ENCODE peak calls at places on chromosome 13, in four cellular contexts. T is retinal pigment epithelial cell, E is heart left ventricle, C is kidney epithelial cell. R is an unnamed sample.

GRCh38 chr13:46926856-46927625 is 30.2 kb upstream of the HTR2A start:
- DNase-seq in C (no peak), T (no peak), E (no peak), R (no peak)

GRCh38 chr13:32849369-32849768 is 166.9 kb upstream of the KL start:
- DNase-seq in C (no peak), T (no peak), E (no peak), R (no peak)

GRCh38 chr13:33610471-33611015 is 207.4 kb upstream of the RFC3 start:
- DNase-seq in C (no peak), T (peak), E (peak), R (no peak)

GRCh38 chr13:107680115-107680514 is 535.2 kb downstream of the LIG4 start:
- DNase-seq in E (no peak), T (no peak), C (no peak), R (no peak)

GRCh38 chr13:77969299-77969698 is 50.7 kb upstream of the EDNRB start:
- DNase-seq in C (no peak), E (no peak), T (no peak), R (no peak)

GRCh38 chr13:19860884-19861655 is 2.4 kb downstream of the ZMYM5 start:
- DNase-seq in T (peak), E (no peak), C (peak), R (no peak)

GRCh38 chr13:41032646-41033396 is 13.7 kb upstream of the ELF1 start:
- DNase-seq in T (no peak), E (no peak), C (no peak), R (no peak)

GRCh38 chr13:76991432-76991795 is 467 bp upstream of the CLN5 start:
- DNase-seq in T (no peak), E (no peak), C (no peak), R (no peak)

GRCh38 chr13:98999635-98999952 is 21.7 kb upstream of the DOCK9 start:
- DNase-seq in T (no peak), E (no peak), C (no peak), R (no peak)

GRCh38 chr13:45105895-45106294 is 14.4 kb upstream of the GTF2F2 start:
- DNase-seq in T (no peak), E (no peak), C (no peak), R (no peak)

GRCh38 chr13:60090579-60090978 is 73.1 kb downstream of the DIAPH3 start:
- DNase-seq in E (no peak), C (no peak), T (no peak), R (no peak)

GRCh38 chr13:78499802-78500201 is 103.5 kb downstream of the POU4F1 start:
- DNase-seq in E (no peak), T (no peak), C (no peak), R (no peak)

GRCh38 chr13:47299316-47299715 is 402.5 kb upstream of the HTR2A start:
- DNase-seq in C (no peak), E (no peak), T (no peak), R (no peak)

GRCh38 chr13:37648604-37649003 is 50.0 kb upstream of the POSTN start:
- DNase-seq in E (no peak), T (no peak), C (no peak), R (no peak)

GRCh38 chr13:40875048-40875447 is 85.6 kb downstream of the SLC25A15 start:
- DNase-seq in T (no peak), E (no peak), C (no peak), R (no peak)

GRCh38 chr13:27120811-27121210 is 50.8 kb downstream of the USP12 start:
- DNase-seq in T (no peak), E (no peak), C (no peak), R (no peak)

GRCh38 chr13:100533588-100534041 is 55.0 kb downstream of the GGACT start:
- DNase-seq in E (no peak), T (no peak), C (no peak), R (peak)

GRCh38 chr13:106145997-106146864 is 389.2 kb downstream of the EFNB2 start:
- DNase-seq in E (no peak), T (no peak), C (no peak), R (no peak)

GRCh38 chr13:34901577-34901976 is 40.5 kb upstream of the NBEA start:
- DNase-seq in C (no peak), T (no peak), E (no peak), R (no peak)

GRCh38 chr13:71721117-71721516 is 145.9 kb downstream of the DACH1 start:
- DNase-seq in T (no peak), E (no peak), C (no peak), R (no peak)

GRCh38 chr13:32978278-32978677 is 37.9 kb upstream of the KL start:
- DNase-seq in E (no peak), C (no peak), T (no peak), R (no peak)

GRCh38 chr13:20400774-20401173 is 124.9 kb downstream of the CRYL1 start:
- DNase-seq in E (no peak), T (peak), C (no peak), R (no peak)

GRCh38 chr13:98393873-98394272 is 183.0 kb downstream of the STK24 start:
- DNase-seq in C (no peak), T (no peak), E (no peak), R (no peak)

GRCh38 chr13:70183041-70183440 is 74.8 kb upstream of the KLHL1 start:
- DNase-seq in C (peak), E (no peak), T (peak), R (no peak)

GRCh38 chr13:21767032-21767431 is 96.2 kb downstream of the FGF9 start:
- DNase-seq in T (no peak), C (no peak), E (no peak), R (no peak)

GRCh38 chr13:78102121-78102677 is 183.6 kb upstream of the EDNRB start:
- DNase-seq in E (no peak), T (peak), C (no peak), R (no peak)

GRCh38 chr13:111410232-111411021 is 90.0 kb downstream of the TEX29 start:
- DNase-seq in C (no peak), T (no peak), E (no peak), R (no peak)

GRCh38 chr13:26342898-26343297 is 89.0 kb downstream of the CDK8 start:
- DNase-seq in C (no peak), E (no peak), T (no peak), R (no peak)

GRCh38 chr13:80084086-80084676 is 256.7 kb downstream of the SPRY2 start:
- DNase-seq in C (peak), E (no peak), T (peak), R (no peak)

GRCh38 chr13:105774739-105775460 is 760.6 kb downstream of the EFNB2 start:
- DNase-seq in E (no peak), C (peak), T (peak), R (no peak)

GRCh38 chr13:41188584-41188983 is 5.8 kb downstream of the KBTBD7 start:
- DNase-seq in E (no peak), T (no peak), C (no peak), R (no peak)

GRCh38 chr13:21826214-21827015 is 155.5 kb downstream of the FGF9 start:
- DNase-seq in E (no peak), C (no peak), T (no peak), R (no peak)

DNA sequence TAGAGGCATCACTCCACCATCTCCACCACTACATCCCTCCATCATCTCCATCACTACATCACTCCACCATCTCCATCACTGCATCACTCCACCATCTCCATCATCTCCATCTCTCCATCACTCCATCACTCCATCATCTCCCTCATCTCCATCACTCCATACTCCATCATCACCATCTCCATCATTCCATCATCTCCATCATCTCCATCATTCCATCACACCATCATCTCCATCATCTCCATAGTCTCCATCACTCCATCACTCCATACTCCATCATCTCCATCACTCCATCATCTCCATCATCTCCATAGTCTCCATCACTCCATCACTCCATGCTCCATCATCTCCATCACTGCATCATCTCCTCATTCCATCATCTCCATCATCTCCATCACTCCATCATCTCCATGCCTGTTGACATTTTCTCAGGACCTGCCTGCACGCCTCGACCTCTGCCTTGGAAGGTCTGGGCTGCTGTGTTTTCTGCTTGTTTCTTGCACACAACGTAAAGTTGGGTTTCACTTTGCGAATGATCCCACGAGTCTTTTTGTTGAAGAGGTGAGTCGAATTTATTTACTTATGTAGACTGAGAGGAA is 21.2 kb upstream of the RASA3 start:
- DNase-seq in T (no peak), C (no peak), E (no peak), R (no peak)
- TF ChIP-seq CTCF in T (no peak), C (no peak), E (no peak), R (no peak)

DNA sequence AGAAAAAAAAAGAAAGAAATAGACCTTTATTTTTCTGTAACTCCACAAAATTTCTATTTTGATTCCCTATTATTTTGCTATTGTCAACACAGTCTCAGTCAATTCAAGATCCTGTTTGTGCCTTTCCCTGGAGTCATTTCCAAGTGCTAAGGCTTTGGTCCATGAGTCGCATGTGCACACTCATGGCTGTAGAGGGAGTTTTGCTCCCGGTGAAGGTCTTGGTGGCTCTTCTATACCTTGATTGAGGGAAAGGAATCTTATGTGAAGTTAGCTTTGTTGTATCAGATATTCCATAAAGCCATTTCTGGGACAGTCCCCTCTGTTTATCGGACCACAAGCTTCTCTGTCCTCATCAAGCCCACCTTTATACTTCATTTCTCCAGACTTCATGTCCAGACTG is 58.7 kb upstream of the ALOX5AP start:
- DNase-seq in T (no peak), C (no peak), E (no peak), R (no peak)
- TF ChIP-seq CTCF in T (peak), C (peak), E (no peak), R (peak)

GRCh38 chr13:65504213-65504612 is 1725.9 kb downstream of the PCDH9 start:
- DNase-seq in C (no peak), E (no peak), T (no peak), R (no peak)
- TF ChIP-seq CTCF in C (no peak), E (no peak), T (no peak), R (no peak)

DNA sequence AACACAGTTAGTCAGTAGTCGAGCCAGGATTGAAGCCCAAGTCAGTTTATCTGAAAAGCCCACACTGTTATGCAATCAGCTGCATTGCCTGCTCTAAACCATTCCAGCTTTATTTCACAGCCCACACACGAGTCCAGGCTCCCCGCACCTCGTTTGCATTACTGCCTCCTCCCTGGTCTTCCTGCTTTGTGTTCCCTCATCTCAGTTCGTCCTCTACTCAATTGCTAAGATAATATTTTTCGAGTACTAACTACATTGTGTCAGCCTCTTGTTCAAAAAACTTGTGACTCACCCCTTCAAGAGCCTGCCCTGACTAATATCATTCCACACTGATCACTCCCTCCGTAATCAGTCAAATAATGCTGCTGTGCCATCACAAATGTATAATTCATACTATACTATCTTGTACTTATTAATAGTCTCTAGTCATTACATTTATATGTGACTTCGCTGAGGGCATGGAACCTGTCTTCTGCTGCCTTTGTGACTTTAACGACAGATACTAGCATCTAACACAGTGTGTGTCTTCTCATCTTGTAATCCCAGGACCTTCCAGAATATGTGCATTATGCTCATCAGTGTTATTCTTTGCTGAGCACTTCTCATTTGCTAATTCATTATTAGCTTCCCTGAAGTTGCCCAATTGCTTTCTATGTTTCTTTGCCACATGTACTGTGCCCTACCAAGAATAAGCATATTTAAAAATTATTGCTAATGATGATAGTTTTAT is 26.2 kb upstream of the WDFY2 start:
- DNase-seq in T (no peak), E (no peak), C (peak), R (no peak)
- TF ChIP-seq CTCF in T (no peak), E (no peak), C (no peak), R (no peak)

GRCh38 chr13:112917731-112918130 is 51.3 kb upstream of the MCF2L start:
- DNase-seq in T (no peak), E (no peak), C (no peak), R (no peak)
- TF ChIP-seq CTCF in T (no peak), E (no peak), C (no peak), R (no peak)

GRCh38 chr13:75432045-75432444 is 49.9 kb downstream of the TBC1D4 start:
- DNase-seq in C (no peak), T (no peak), E (no peak), R (no peak)
- TF ChIP-seq CTCF in C (no peak), T (peak), E (no peak), R (no peak)

GRCh38 chr13:73422973-73423372 is 364.2 kb downstream of the KLF5 start:
- DNase-seq in E (no peak), C (no peak), T (no peak), R (no peak)

GRCh38 chr13:73412933-73413332 is 354.1 kb downstream of the KLF5 start:
- DNase-seq in C (no peak), E (no peak), T (no peak), R (no peak)

GRCh38 chr13:73416093-73416492 is 357.3 kb downstream of the KLF5 start:
- DNase-seq in T (no peak), C (no peak), E (no peak), R (no peak)

GRCh38 chr13:73421310-73421912 is 362.6 kb downstream of the KLF5 start:
- DNase-seq in E (no peak), C (peak), T (no peak), R (no peak)

DNA sequence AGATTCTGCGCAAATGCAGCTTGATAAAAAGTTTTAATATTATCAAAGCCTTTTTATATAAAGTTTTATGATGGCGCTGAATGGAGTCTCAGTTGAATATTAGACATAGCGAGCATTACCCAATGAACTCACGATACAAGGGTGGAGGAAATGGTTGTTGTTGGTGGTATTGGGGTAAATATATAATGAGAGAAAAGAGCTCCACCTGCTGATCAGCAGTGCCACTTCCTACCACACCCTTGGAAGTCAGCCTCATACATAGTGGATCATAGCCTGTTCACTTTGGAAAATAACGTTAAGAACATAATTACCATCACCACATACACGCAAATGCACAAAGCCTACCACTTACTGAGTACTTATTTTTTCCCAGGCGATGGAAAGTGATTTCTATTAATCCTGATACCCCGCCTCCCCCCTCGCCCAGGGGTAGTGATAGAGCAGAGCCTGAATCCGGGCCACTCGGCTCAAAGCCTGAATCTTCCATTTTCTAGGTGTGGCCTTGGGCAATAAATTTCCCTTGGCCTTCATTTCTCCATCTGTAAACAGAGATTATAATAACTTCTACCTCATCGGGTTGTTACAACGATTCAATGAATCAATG is 358.3 kb downstream of the KLF5 start:
- DNase-seq in T (no peak), C (no peak), E (no peak), R (no peak)
- TF ChIP-seq CTCF in T (peak), C (peak), E (no peak), R (no peak)

GRCh38 chr13:102724923-102725322 is 30.1 kb upstream of the METTL21C start:
- DNase-seq in E (no peak), T (no peak), C (no peak), R (no peak)
- TF ChIP-seq CTCF in E (no peak), T (peak), C (peak), R (no peak)

DNA sequence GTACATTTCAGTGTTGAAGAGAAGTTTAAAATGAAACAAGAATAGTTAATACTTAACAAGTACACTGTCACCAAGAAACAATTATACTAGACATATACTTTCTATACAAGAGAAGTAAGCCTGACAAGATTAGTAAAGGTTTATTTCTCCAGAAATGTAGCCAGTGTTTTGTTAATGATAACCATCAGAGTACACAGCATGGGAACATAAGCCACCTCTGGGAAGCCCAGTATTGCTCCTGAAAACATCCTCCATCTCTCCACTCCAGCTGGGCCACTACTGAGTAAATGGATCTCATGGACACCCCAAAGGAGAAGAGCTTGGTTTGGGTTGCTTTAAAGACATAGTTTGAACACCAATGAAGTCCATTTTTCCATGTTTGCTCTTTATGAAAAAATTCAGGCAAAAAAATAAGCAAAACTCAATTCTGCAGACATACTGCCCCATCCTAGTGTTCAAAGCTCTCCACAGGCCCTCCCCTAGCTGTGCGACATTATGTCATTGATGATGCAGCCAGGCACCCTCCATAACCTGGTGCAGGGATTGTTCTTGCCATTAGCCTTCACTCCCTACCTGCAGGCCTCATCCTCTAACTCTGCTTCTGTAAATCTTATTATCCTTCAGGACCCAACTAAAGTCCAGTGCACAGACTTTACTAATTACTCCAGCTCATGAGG is 61.9 kb downstream of the LHFPL6 start:
- DNase-seq in C (no peak), E (no peak), T (no peak), R (no peak)
- TF ChIP-seq CTCF in C (no peak), E (no peak), T (no peak), R (no peak)

DNA sequence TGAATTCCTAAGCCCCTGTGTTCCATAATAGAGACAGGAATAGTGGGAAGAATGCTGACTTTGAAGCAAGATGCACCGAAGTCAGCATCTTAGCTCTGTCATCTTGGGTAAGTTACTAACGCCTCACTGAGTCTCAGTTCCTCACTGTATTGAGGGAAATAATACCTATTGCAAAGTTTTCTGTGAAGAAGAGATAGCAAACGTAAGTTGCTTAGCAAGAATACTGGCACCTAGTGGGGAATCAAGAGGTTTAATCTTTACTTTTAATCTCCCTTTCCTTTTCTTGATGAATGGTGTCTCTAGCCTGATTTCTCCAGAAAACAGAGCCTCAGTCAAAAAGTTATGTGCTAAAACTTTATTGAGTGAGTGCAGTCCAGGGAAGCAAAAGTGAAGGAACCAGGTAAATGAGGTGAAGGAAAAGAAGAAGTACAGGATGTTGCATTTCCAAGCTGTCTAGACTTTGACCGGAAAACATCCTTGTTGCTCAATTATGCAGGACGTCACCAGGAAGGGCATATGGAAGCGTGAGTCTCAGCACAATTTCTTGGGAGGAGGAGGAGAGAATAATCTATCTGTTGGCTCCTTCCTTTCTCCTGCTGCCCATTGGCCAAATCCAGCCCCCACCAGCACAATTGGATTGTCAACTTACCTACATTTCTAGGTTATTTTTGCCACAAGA is 210.0 kb downstream of the B3GLCT start:
- DNase-seq in T (no peak), E (no peak), C (no peak), R (no peak)
- TF ChIP-seq CTCF in T (peak), E (no peak), C (peak), R (peak)